ENCODE peak calls at places on chromosomes 7 and 10, in six cellular contexts. E is IMR-90, Z is fibroblast of the aortic adventitia, F is transverse colon, T is GM06990, V is gastrocnemius medialis. A is an unnamed sample.

GRCh38 chr10:127293640-127294039 is 97.2 kb upstream of the INSYN2A start:
- DNase-seq in T (no peak), Z (no peak), F (no peak), V (no peak), E (no peak), A (no peak)

GRCh38 chr7:132251327-132251659 is 325.0 kb downstream of the PLXNA4 start:
- DNase-seq in T (no peak), E (no peak), Z (no peak), V (peak), F (peak), A (peak)

GRCh38 chr7:129771928-129772479 is 160.5 kb downstream of the NRF1 start:
- DNase-seq in V (no peak), T (no peak), F (no peak), Z (no peak), E (no peak), A (no peak)

GRCh38 chr7:98217623-98218582 is 6.7 kb downstream of the BHLHA15 start:
- DNase-seq in F (no peak), Z (no peak), V (no peak), E (no peak), T (no peak), A (no peak)

GRCh38 chr7:120053390-120053961 is 219.5 kb upstream of the KCND2 start:
- DNase-seq in T (no peak), V (no peak), F (no peak), Z (peak), E (peak), A (no peak)

GRCh38 chr10:59387951-59388431 is 25.6 kb upstream of the FAM13C start:
- DNase-seq in F (no peak), E (peak), Z (peak), T (no peak), V (no peak), A (peak)

GRCh38 chr7:84195295-84196006 is 862 bp upstream of the SEMA3A start:
- DNase-seq in F (no peak), Z (no peak), T (no peak), V (no peak), E (no peak), A (no peak)

GRCh38 chr7:36863901-36864701 is 139.8 kb upstream of the AOAH start:
- DNase-seq in V (no peak), E (no peak), F (peak), Z (no peak), T (no peak), A (no peak)

GRCh38 chr7:106187613-106188350 is 75.7 kb upstream of the SYPL1 start:
- DNase-seq in Z (no peak), F (no peak), E (peak), V (no peak), T (no peak), A (no peak)

GRCh38 chr7:76294344-76295024 is 8.0 kb upstream of the HSPB1 start:
- DNase-seq in Z (peak), F (peak), V (peak), E (peak), T (peak), A (peak)

GRCh38 chr10:70498970-70499828 is 20.6 kb downstream of the PALD1 start:
- DNase-seq in F (no peak), T (no peak), E (no peak), Z (no peak), V (no peak), A (no peak)

GRCh38 chr10:132422931-132423813 is 26.2 kb downstream of the PWWP2B start:
- DNase-seq in E (no peak), Z (no peak), V (no peak), F (no peak), T (no peak), A (no peak)

GRCh38 chr7:122520961-122521555 is 177.9 kb downstream of the RNF133 start:
- DNase-seq in E (no peak), V (no peak), F (no peak), Z (no peak), T (no peak), A (no peak)

GRCh38 chr7:41046221-41046761 is 656.6 kb downstream of the INHBA start:
- DNase-seq in E (peak), Z (peak), F (no peak), V (peak), T (no peak), A (no peak)

GRCh38 chr7:93165447-93165846 is 17.3 kb upstream of the SAMD9L start:
- DNase-seq in F (no peak), E (peak), Z (no peak), T (peak), V (no peak), A (no peak)

GRCh38 chr10:91034494-91035157 is 113.7 kb upstream of the ANKRD1 start:
- DNase-seq in Z (peak), E (peak), F (peak), V (peak), T (no peak), A (peak)

GRCh38 chr10:80484677-80485409 is 30.7 kb downstream of the TSPAN14 start:
- DNase-seq in E (no peak), F (no peak), V (no peak), T (no peak), Z (no peak), A (no peak)

GRCh38 chr10:80477813-80478212 is 23.7 kb downstream of the TSPAN14 start:
- DNase-seq in T (no peak), E (peak), F (no peak), V (no peak), Z (peak), A (peak)

GRCh38 chr10:80485410-80486135 is 31.5 kb downstream of the TSPAN14 start:
- DNase-seq in Z (no peak), V (no peak), T (no peak), F (peak), E (no peak), A (no peak)

GRCh38 chr10:80484243-80484642 is 30.1 kb downstream of the TSPAN14 start:
- DNase-seq in V (no peak), E (no peak), Z (no peak), F (peak), T (no peak), A (no peak)

DNA sequence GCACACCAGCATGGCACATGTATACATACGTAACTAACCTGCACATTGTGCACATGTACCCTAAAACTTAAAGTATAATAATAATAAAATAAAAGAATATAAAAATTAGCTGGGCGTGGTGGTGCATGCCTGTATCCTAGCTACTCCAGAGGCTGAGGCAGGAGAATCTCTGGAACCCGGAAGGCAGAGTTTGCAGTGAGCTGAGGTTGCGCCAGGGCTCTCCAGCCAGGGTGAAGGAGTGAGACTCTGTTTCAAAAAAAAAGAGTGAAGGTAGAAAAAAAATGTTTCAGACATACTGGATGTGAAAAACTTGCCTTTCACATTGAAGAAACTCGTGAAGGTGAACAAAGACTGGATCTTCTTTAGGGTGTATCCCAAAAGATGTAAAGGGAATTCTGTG is 26.7 kb downstream of the TSPAN14 start:
- DNase-seq in T (no peak), V (no peak), Z (no peak), E (no peak), F (peak), A (no peak)
- TF ChIP-seq CTCF in T (no peak), V (no peak), Z (no peak), E (no peak), F (no peak), A (no peak)

GRCh38 chr7:2086229-2086628 is 146.5 kb downstream of the MAD1L1 start:
- DNase-seq in E (no peak), F (no peak), T (no peak), Z (no peak), V (no peak), A (no peak)

GRCh38 chr7:2085804-2086203 is 146.9 kb downstream of the MAD1L1 start:
- DNase-seq in V (no peak), T (no peak), F (no peak), E (no peak), Z (no peak), A (no peak)

GRCh38 chr7:2087744-2088143 is 145.0 kb downstream of the MAD1L1 start:
- DNase-seq in Z (no peak), E (no peak), V (no peak), T (no peak), F (no peak), A (no peak)

GRCh38 chr7:2090526-2091520 is 141.9 kb downstream of the MAD1L1 start:
- DNase-seq in F (no peak), T (no peak), V (no peak), E (no peak), Z (no peak), A (no peak)

DNA sequence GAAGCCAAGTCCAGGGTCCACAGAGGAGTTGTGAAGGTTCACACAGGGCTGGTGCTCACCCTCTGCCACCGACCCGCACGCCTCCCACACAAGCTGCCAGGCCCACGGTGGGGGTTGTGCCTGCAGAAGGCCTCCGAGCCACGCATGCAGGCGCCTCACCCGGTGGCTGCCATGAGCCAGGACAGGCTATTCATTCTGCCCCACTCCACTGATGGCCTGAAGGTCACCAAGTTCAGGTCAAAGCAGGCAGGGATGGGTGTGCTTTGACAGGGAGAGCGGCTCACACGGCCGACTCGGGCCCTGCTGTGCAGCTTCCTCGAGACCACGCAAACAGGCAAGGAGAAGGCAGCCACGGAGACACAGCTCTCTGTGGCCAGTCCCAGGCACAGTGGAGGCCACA is 143.9 kb downstream of the MAD1L1 start:
- DNase-seq in E (no peak), F (no peak), V (no peak), T (no peak), Z (no peak), A (no peak)
- H3K4me3 ChIP-seq in E (no peak), F (no peak), V (no peak), T (no peak), Z (no peak), A (no peak)

DNA sequence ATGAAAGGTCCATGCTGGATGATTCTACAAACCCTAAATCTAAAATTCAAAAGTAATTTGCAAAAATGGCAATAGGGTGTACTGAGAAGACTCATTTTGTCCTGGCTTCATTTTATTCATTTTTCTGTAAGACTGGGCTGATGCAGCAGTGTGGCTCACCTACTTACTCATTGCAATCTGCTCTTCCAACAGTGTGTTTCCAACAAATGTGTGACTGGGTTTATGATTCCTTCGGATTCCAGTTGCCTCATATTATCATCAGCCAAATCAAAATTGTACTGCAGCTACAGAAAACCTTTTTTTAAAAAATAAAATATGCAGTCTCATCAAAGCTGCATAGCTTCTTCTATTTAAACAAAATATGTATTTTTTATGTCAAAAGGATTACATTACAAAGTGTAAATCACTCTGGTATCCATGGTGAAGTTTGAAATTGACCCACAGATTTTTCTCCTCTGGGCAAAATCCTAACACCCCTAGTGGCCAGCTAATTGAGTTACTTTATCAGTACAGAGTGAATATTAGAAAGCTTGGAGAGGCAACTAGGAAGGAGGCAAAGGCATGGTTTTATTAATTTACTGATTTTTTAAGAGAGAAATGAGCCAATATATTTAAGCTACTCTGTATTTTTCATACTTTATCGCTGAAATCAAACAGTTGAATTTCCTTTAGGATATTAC is 390.3 kb downstream of the MAGI2 start:
- DNase-seq in T (no peak), Z (peak), E (peak), V (no peak), F (no peak), A (no peak)
- TF ChIP-seq CTCF in T (peak), Z (peak), E (peak), V (no peak), F (no peak), A (peak)

GRCh38 chr7:118046086-118046485 is 137.9 kb upstream of the LSM8 start:
- DNase-seq in F (no peak), T (no peak), E (no peak), V (no peak), Z (no peak), A (no peak)

GRCh38 chr7:118045629-118046028 is 138.3 kb upstream of the LSM8 start:
- DNase-seq in V (no peak), E (no peak), T (no peak), F (no peak), Z (no peak), A (no peak)

GRCh38 chr7:118040562-118040961 is 143.4 kb upstream of the LSM8 start:
- DNase-seq in Z (no peak), V (no peak), E (no peak), F (no peak), T (peak), A (no peak)

GRCh38 chr7:118039963-118040489 is 143.9 kb upstream of the LSM8 start:
- DNase-seq in V (no peak), F (no peak), Z (no peak), T (no peak), E (no peak), A (no peak)

GRCh38 chr7:118041336-118041878 is 142.6 kb upstream of the LSM8 start:
- DNase-seq in V (no peak), Z (no peak), E (no peak), F (no peak), T (no peak), A (no peak)
- H3K4me3 ChIP-seq in V (no peak), Z (no peak), E (no peak), F (no peak), T (no peak), A (no peak)

GRCh38 chr7:151744051-151744580 is 132.8 kb downstream of the PRKAG2 start:
- DNase-seq in E (no peak), V (no peak), F (no peak), T (no peak), Z (no peak), A (no peak)

GRCh38 chr7:151744656-151745055 is 132.3 kb downstream of the PRKAG2 start:
- DNase-seq in F (no peak), V (no peak), E (no peak), Z (no peak), T (no peak), A (no peak)

GRCh38 chr7:151745706-151746105 is 131.2 kb downstream of the PRKAG2 start:
- DNase-seq in Z (no peak), F (no peak), T (no peak), E (no peak), V (no peak), A (no peak)

GRCh38 chr7:151743481-151743983 is 133.4 kb downstream of the PRKAG2 start:
- DNase-seq in F (no peak), V (peak), Z (no peak), E (no peak), T (no peak), A (no peak)

GRCh38 chr7:151745090-151745638 is 131.8 kb downstream of the PRKAG2 start:
- DNase-seq in V (peak), E (peak), Z (peak), T (no peak), F (peak), A (peak)
- TF ChIP-seq CTCF in V (peak), E (peak), Z (peak), T (peak), F (peak), A (peak)

DNA sequence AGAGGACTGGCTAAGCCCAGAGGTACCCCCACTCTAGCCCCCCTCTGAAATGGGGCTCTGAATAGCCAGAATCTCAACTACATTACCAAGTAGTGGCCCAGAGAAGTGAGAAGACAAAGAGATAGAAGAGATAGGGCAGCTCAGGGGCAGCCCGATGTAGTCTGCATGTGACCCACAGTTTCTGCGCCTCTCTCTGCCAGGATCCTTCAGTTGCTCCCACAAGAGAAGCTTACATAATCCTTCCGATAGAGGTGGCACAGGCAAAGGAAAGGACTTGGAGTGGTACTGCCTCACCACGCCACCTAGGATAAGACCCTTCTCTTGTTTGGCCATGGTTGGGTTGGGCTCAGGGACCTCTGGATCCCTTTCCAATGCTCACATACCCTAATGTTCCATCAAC is 5.4 kb upstream of the PDE1C start:
- DNase-seq in F (no peak), T (no peak), V (no peak), E (no peak), Z (no peak), A (no peak)
- H3K4me3 ChIP-seq in F (no peak), T (no peak), V (no peak), E (no peak), Z (no peak), A (no peak)